ENCODE peak calls at places on chromosomes 7 and 10, in ten cellular contexts. K is iPS-NIHi11; L is epithelial cell of esophagus; Y is IMR-90; H is activated T-cell treated with anti-CD3 and anti-CD28 coated beads for 24 hours; D is astrocyte of the spinal cord; O is T-helper 9 cell; J is stimulated activated CD8-positive, alpha-beta memory T cell treated with anti-CD3 and anti-CD28 coated beads, Interleukin-15, amount 100 ng/mL, for 24 hours; T is body of pancreas; Q is CD14-positive monocyte. E is an unnamed sample.

GRCh38 chr7:78620931-78621330 is 822.4 kb downstream of the PHTF2 start:
- DNase-seq in J (no peak), Q (no peak), L (peak), Y (peak), K (peak), D (peak), T (no peak), H (no peak), O (no peak), E (no peak)

GRCh38 chr10:30829921-30830671 is 200.5 kb upstream of the LYZL2 start:
- DNase-seq in Q (no peak), L (peak), D (peak), O (no peak), Y (peak), K (no peak), T (no peak), H (no peak), J (no peak), E (no peak)

GRCh38 chr10:42476101-42476500 is 162.3 kb downstream of the ZNF33B start:
- DNase-seq in T (no peak), L (no peak), Y (no peak), Q (no peak), H (no peak), J (no peak), O (no peak), K (no peak), D (no peak), E (no peak)

GRCh38 chr7:80563561-80564327 is 51.9 kb upstream of the GNAT3 start:
- DNase-seq in J (no peak), Q (no peak), K (no peak), O (no peak), H (no peak), T (no peak), Y (no peak), L (peak), D (no peak), E (no peak)

GRCh38 chr10:35416628-35417625 is 80.6 kb downstream of the CCNY start:
- DNase-seq in H (no peak), O (no peak), J (no peak), D (no peak), Y (peak), K (no peak), L (no peak), T (no peak), Q (no peak), E (no peak)

GRCh38 chr10:11237571-11237970 is 219.9 kb downstream of the CELF2 start:
- DNase-seq in H (no peak), Q (no peak), O (no peak), L (no peak), J (no peak), Y (no peak), T (no peak), D (no peak), K (no peak), E (no peak)

GRCh38 chr7:46776790-46777189 is 805.1 kb downstream of the TNS3 start:
- DNase-seq in J (no peak), D (peak), Y (peak), O (no peak), Q (no peak), H (no peak), L (peak), K (no peak), T (no peak), E (no peak)

GRCh38 chr10:29517352-29517923 is 117.3 kb downstream of the SVIL start:
- DNase-seq in L (peak), D (peak), K (peak), Y (peak), O (no peak), T (peak), H (no peak), Q (no peak), J (no peak), E (no peak)

GRCh38 chr10:104353325-104354048 is at the start of gene CFAP58:
- DNase-seq in J (peak), L (peak), K (peak), T (peak), H (peak), O (peak), Q (peak), Y (peak), D (peak), E (peak)

GRCh38 chr10:97643586-97643985 is 3.1 kb downstream of the PI4K2A start:
- DNase-seq in Y (no peak), O (no peak), Q (no peak), K (no peak), J (no peak), T (no peak), H (no peak), L (no peak), D (no peak), E (no peak)

GRCh38 chr10:44788820-44789167 is 122.3 kb upstream of the TMEM72 start:
- DNase-seq in T (no peak), Y (no peak), L (no peak), J (no peak), Q (no peak), K (no peak), H (no peak), D (no peak), O (no peak), E (no peak)

GRCh38 chr10:102117391-102118159 is 2.6 kb downstream of the LDB1 start:
- DNase-seq in O (peak), T (peak), Y (peak), L (peak), J (no peak), H (peak), Q (no peak), D (peak), K (peak), E (peak)